ENCODE peak calls at places on chromosomes 3 and 15, in ten cellular contexts. L, K, S, Z, M, I, V, N, R and Q are unnamed samples.

GRCh38 chr15:65904301-65904700 is 35.0 kb downstream of the RAB11A start:
- DNase-seq in L (no peak), K (no peak), S (no peak), Z (no peak), M (no peak), I (no peak), V (no peak), N (no peak), R (no peak), Q (no peak)

GRCh38 chr3:20990896-20991295 is 760.1 kb downstream of the ZNF385D start:
- DNase-seq in L (no peak), K (no peak), S (no peak), Z (no peak), M (no peak), I (no peak), V (no peak), N (no peak), R (no peak), Q (no peak)

GRCh38 chr3:153252963-153253362 is 90.9 kb downstream of the RAP2B start:
- DNase-seq in L (no peak), K (no peak), S (no peak), Z (no peak), M (no peak), I (no peak), V (no peak), N (no peak), R (no peak), Q (no peak)

GRCh38 chr3:193910886-193911738 is 224.8 kb upstream of the HES1 start:
- DNase-seq in L (no peak), K (no peak), S (no peak), Z (no peak), M (peak), I (peak), V (no peak), N (no peak), R (no peak), Q (no peak)

GRCh38 chr3:196547067-196547466 is 21.3 kb downstream of the WDR53 start:
- DNase-seq in L (no peak), K (no peak), S (no peak), Z (no peak), M (no peak), I (no peak), V (no peak), N (no peak), R (no peak), Q (no peak)

GRCh38 chr15:73753250-73754130 is at the start of gene INSYN1:
- DNase-seq in L (peak), K (peak), S (no peak), Z (no peak), M (no peak), I (peak), V (no peak), N (peak), R (peak), Q (peak)

GRCh38 chr3:152026033-152026556 is 152.7 kb downstream of the SUCNR1 start:
- DNase-seq in L (no peak), K (peak), S (peak), Z (no peak), M (peak), I (no peak), V (no peak), N (no peak), R (no peak), Q (no peak)

GRCh38 chr3:16761576-16761975 is 123.2 kb upstream of the PLCL2 start:
- DNase-seq in L (no peak), K (no peak), S (no peak), Z (no peak), M (no peak), I (no peak), V (no peak), N (no peak), R (no peak), Q (no peak)

GRCh38 chr15:42348083-42348482 is 11.2 kb upstream of the CAPN3 start:
- DNase-seq in L (no peak), K (no peak), S (no peak), Z (no peak), M (no peak), I (no peak), V (no peak), N (no peak), R (no peak), Q (no peak)

GRCh38 chr15:63381301-63382192 is at the start of gene CA12:
- DNase-seq in L (peak), K (peak), S (no peak), Z (peak), M (peak), I (peak), V (peak), N (peak), R (peak), Q (no peak)

GRCh38 chr15:63378946-63379345 is 2.7 kb downstream of the CA12 start:
- DNase-seq in L (no peak), K (no peak), S (no peak), Z (no peak), M (no peak), I (no peak), V (no peak), N (no peak), R (no peak), Q (no peak)

GRCh38 chr15:63380151-63380827 is 1.4 kb downstream of the CA12 start:
- DNase-seq in L (no peak), K (no peak), S (no peak), Z (no peak), M (no peak), I (no peak), V (no peak), N (no peak), R (no peak), Q (no peak)

GRCh38 chr15:63379492-63380150 is 2.0 kb downstream of the CA12 start:
- DNase-seq in L (no peak), K (peak), S (no peak), Z (peak), M (no peak), I (no peak), V (no peak), N (no peak), R (no peak), Q (no peak)

GRCh38 chr15:63380828-63381282 is 791 bp downstream of the CA12 start:
- DNase-seq in L (no peak), K (no peak), S (no peak), Z (no peak), M (no peak), I (no peak), V (no peak), N (no peak), R (no peak), Q (no peak)
- H3K27ac ChIP-seq in L (no peak), K (peak), S (no peak), Z (no peak), M (peak), I (peak), V (peak), N (no peak), R (no peak), Q (no peak)

DNA sequence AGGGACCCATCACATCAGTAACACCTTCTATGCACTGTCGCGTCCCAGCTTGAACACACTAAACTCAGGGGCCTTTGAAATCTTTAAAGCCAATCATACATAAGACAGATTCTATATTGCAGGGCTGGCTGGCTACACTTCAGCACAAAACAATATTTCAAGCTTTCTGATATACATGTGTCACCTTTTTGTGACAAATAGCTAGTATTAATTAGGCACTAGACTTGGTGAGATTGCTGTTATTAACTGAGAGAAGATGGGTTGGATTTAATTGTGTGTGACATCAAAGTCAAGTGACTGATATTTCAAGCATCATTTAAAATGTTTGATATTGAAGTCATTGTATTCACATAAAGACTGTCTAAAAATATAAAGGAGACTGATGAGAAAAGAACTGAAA is 148.4 kb downstream of the ZIC4 start:
- DNase-seq in L (no peak), K (no peak), S (no peak), Z (no peak), M (no peak), I (no peak), V (no peak), N (no peak), R (no peak), Q (no peak)
- H3K27ac ChIP-seq in L (no peak), K (no peak), S (no peak), Z (no peak), M (no peak), I (no peak), V (no peak), N (no peak), R (no peak), Q (no peak)

GRCh38 chr15:51846066-51846462 is 16.6 kb downstream of the TMOD3 start:
- DNase-seq in L (no peak), K (no peak), S (no peak), Z (no peak), M (peak), I (no peak), V (no peak), N (no peak), R (no peak), Q (no peak)

GRCh38 chr15:51849866-51850265 is 20.4 kb downstream of the TMOD3 start:
- DNase-seq in L (no peak), K (no peak), S (no peak), Z (no peak), M (no peak), I (no peak), V (no peak), N (no peak), R (no peak), Q (no peak)

GRCh38 chr15:51848811-51849210 is 19.4 kb downstream of the TMOD3 start:
- DNase-seq in L (no peak), K (no peak), S (no peak), Z (no peak), M (no peak), I (no peak), V (no peak), N (no peak), R (no peak), Q (no peak)

GRCh38 chr15:51844747-51845426 is 15.4 kb downstream of the TMOD3 start:
- DNase-seq in L (no peak), K (no peak), S (no peak), Z (no peak), M (peak), I (no peak), V (no peak), N (no peak), R (no peak), Q (no peak)

DNA sequence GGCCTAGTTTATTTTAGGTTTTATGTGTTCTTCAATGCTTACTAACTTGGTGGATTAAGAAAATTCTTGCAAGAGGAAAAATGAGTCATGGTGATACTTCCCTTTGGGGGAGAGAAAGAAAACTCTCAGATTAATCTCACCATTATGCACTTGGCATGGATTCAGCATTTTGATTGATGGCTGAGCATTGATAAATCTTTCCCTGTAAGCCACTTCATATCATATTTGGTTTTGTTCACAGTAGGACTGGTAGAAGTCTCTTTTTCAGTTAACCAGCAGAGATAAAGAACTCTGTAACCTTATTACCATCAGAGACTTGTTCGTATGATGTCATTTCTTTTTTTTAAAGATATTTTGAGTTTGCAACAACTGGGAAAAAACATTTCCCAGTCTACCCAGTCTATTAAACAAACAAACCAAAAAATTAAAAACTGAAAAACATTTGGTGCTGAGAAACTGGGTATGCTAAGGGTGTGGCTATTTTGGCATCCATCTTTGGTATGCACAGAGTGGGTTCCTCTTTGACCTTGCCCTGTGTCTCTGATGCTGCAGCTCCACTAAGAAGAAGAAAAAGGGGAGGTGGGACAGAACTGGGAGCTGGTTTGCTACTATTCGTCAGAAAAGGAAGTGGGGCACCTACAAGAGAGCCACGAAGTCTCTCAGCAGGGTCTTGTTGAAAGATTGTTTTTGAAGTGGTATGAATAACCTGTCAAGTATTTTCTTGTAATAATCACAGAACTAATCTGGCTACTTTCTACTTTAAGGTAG is 17.2 kb downstream of the TMOD3 start:
- DNase-seq in L (no peak), K (peak), S (no peak), Z (no peak), M (peak), I (no peak), V (no peak), N (no peak), R (no peak), Q (no peak)
- H3K27ac ChIP-seq in L (no peak), K (peak), S (no peak), Z (peak), M (peak), I (peak), V (peak), N (no peak), R (no peak), Q (no peak)

GRCh38 chr3:155889952-155890351 is 19.5 kb downstream of the GMPS start:
- DNase-seq in L (no peak), K (no peak), S (no peak), Z (no peak), M (no peak), I (no peak), V (no peak), N (no peak), R (no peak), Q (no peak)
- H3K27ac ChIP-seq in L (peak), K (no peak), S (no peak), Z (no peak), M (no peak), I (no peak), V (no peak), N (no peak), R (no peak), Q (no peak)

DNA sequence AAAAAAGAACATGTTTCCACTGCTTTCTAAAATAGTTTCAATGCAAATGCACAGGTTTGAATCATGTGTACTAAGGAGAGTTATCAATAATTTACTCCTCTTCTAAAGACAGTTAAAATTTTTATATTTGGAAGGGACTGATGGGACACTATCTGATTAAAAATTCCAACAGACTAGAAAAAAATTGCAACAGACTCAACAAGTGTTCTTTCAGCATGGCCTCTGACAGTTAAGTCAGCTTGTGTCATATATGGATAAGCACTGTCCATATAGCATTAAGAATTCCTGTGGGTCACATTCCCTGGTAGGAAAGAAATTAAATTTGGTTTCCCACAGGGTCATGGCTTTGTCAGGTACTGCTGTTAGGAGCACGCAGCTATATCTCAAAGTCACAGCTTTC is 96.8 kb downstream of the OSBPL10 start:
- DNase-seq in L (no peak), K (no peak), S (no peak), Z (no peak), M (no peak), I (no peak), V (no peak), N (no peak), R (no peak), Q (no peak)
- H3K27ac ChIP-seq in L (no peak), K (no peak), S (no peak), Z (no peak), M (no peak), I (no peak), V (no peak), N (no peak), R (no peak), Q (no peak)

DNA sequence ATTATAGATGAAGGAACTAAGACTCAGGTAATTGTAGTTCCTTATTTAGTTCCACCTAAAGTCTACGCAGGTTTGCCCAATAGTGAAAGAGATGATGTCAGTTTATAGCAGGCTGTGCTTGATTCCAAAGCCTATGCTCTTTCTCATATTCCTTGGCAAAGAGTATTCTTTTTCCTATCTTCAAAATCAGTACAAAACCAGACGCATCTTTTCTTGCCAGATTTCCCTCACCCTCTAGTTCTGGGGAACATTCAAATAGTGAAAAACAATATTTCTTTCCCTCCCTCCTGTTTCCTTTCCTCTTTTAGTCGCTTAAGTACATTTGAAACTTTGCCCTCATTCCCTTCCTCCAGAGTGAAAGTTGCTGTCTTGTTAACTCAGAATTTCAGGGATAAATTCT is 134.5 kb upstream of the PDZRN3 start:
- DNase-seq in L (no peak), K (no peak), S (no peak), Z (no peak), M (no peak), I (no peak), V (no peak), N (no peak), R (no peak), Q (no peak)
- H3K27ac ChIP-seq in L (no peak), K (no peak), S (no peak), Z (no peak), M (no peak), I (no peak), V (peak), N (no peak), R (no peak), Q (no peak)

GRCh38 chr3:186949281-186949982 is 19.1 kb downstream of the ST6GAL1 start:
- DNase-seq in L (no peak), K (peak), S (no peak), Z (no peak), M (no peak), I (no peak), V (no peak), N (no peak), R (no peak), Q (no peak)
- H3K27ac ChIP-seq in L (peak), K (no peak), S (no peak), Z (no peak), M (no peak), I (no peak), V (no peak), N (peak), R (no peak), Q (no peak)

GRCh38 chr3:50167782-50168317 is 12.7 kb downstream of the SEMA3F start:
- DNase-seq in L (no peak), K (no peak), S (no peak), Z (no peak), M (no peak), I (no peak), V (no peak), N (no peak), R (no peak), Q (no peak)

GRCh38 chr3:50168388-50168787 is 13.3 kb downstream of the SEMA3F start:
- DNase-seq in L (no peak), K (no peak), S (no peak), Z (peak), M (no peak), I (peak), V (no peak), N (no peak), R (no peak), Q (no peak)

GRCh38 chr3:50168791-50169190 is 13.7 kb downstream of the SEMA3F start:
- DNase-seq in L (no peak), K (no peak), S (no peak), Z (no peak), M (no peak), I (no peak), V (no peak), N (no peak), R (no peak), Q (no peak)

GRCh38 chr3:50169858-50170257 is 14.7 kb downstream of the SEMA3F start:
- DNase-seq in L (no peak), K (no peak), S (no peak), Z (no peak), M (no peak), I (no peak), V (no peak), N (no peak), R (no peak), Q (no peak)

GRCh38 chr3:50169232-50169631 is 14.1 kb downstream of the SEMA3F start:
- DNase-seq in L (no peak), K (no peak), S (no peak), Z (no peak), M (no peak), I (no peak), V (no peak), N (no peak), R (no peak), Q (no peak)
- H3K27ac ChIP-seq in L (no peak), K (peak), S (no peak), Z (no peak), M (peak), I (peak), V (no peak), N (peak), R (no peak), Q (no peak)